ENCODE peak calls at places on chromosomes 4 and X, in ten cellular contexts. One of them, this sample, is unnamed.

GRCh38 chr4:73752424-73752823 is 12.1 kb downstream of the CXCL8 start:
- DNase-seq in AML-193: no peak
- DNase-seq in T follicular helper cell: no peak
- DNase-seq in AG08395: no peak
- DNase-seq in AG09309: no peak
- DNase-seq in stimulated activated naive CD8-positive, alpha-beta T cell treated with anti-CD3 and anti-CD28 coated beads, Interleukin-15, Interleukin-2, amounts not matched to agents 100 U/mL and 50 U/mL, for 24 hours: no peak
- DNase-seq in A549: no peak
- DNase-seq in naive thymus-derived CD8-positive, alpha-beta T cell: no peak
- DNase-seq in kidney tubule cell: no peak
- DNase-seq in iris pigment epithelial cell: no peak
- DNase-seq in this sample: no peak

GRCh38 chr4:86233681-86234080 is 126.2 kb downstream of the MAPK10 start:
- DNase-seq in stimulated activated naive CD8-positive, alpha-beta T cell treated with anti-CD3 and anti-CD28 coated beads, Interleukin-15, Interleukin-2, amounts not matched to agents 100 U/mL and 50 U/mL, for 24 hours: no peak
- DNase-seq in AML-193: no peak
- DNase-seq in AG08395: peak
- DNase-seq in AG09309: no peak
- DNase-seq in kidney tubule cell: peak
- DNase-seq in A549: no peak
- DNase-seq in T follicular helper cell: no peak
- DNase-seq in iris pigment epithelial cell: peak
- DNase-seq in naive thymus-derived CD8-positive, alpha-beta T cell: no peak
- DNase-seq in this sample: peak

GRCh38 chr4:156169011-156169410 is 215.3 kb upstream of the CTSO start:
- DNase-seq in stimulated activated naive CD8-positive, alpha-beta T cell treated with anti-CD3 and anti-CD28 coated beads, Interleukin-15, Interleukin-2, amounts not matched to agents 100 U/mL and 50 U/mL, for 24 hours: no peak
- DNase-seq in T follicular helper cell: no peak
- DNase-seq in naive thymus-derived CD8-positive, alpha-beta T cell: no peak
- DNase-seq in AML-193: peak
- DNase-seq in AG09309: peak
- DNase-seq in iris pigment epithelial cell: peak
- DNase-seq in kidney tubule cell: peak
- DNase-seq in A549: no peak
- DNase-seq in AG08395: peak
- DNase-seq in this sample: peak

GRCh38 chr4:38050560-38051350 is 90.6 kb downstream of the PTTG2 start:
- DNase-seq in iris pigment epithelial cell: peak
- DNase-seq in AG09309: no peak
- DNase-seq in AML-193: no peak
- DNase-seq in T follicular helper cell: no peak
- DNase-seq in A549: no peak
- DNase-seq in naive thymus-derived CD8-positive, alpha-beta T cell: no peak
- DNase-seq in kidney tubule cell: peak
- DNase-seq in stimulated activated naive CD8-positive, alpha-beta T cell treated with anti-CD3 and anti-CD28 coated beads, Interleukin-15, Interleukin-2, amounts not matched to agents 100 U/mL and 50 U/mL, for 24 hours: no peak
- DNase-seq in AG08395: no peak
- DNase-seq in this sample: no peak

GRCh38 chrX:132292753-132293152 is 73.5 kb upstream of the RAP2C start:
- DNase-seq in A549: peak
- DNase-seq in AG08395: peak
- DNase-seq in naive thymus-derived CD8-positive, alpha-beta T cell: peak
- DNase-seq in iris pigment epithelial cell: peak
- DNase-seq in stimulated activated naive CD8-positive, alpha-beta T cell treated with anti-CD3 and anti-CD28 coated beads, Interleukin-15, Interleukin-2, amounts not matched to agents 100 U/mL and 50 U/mL, for 24 hours: peak
- DNase-seq in T follicular helper cell: no peak
- DNase-seq in AG09309: peak
- DNase-seq in AML-193: no peak
- DNase-seq in kidney tubule cell: peak
- DNase-seq in this sample: no peak

GRCh38 chr4:128571747-128572146 is 237.8 kb upstream of the JADE1 start:
- DNase-seq in AG08395: peak
- DNase-seq in stimulated activated naive CD8-positive, alpha-beta T cell treated with anti-CD3 and anti-CD28 coated beads, Interleukin-15, Interleukin-2, amounts not matched to agents 100 U/mL and 50 U/mL, for 24 hours: no peak
- DNase-seq in kidney tubule cell: peak
- DNase-seq in iris pigment epithelial cell: peak
- DNase-seq in AML-193: peak
- DNase-seq in T follicular helper cell: no peak
- DNase-seq in naive thymus-derived CD8-positive, alpha-beta T cell: no peak
- DNase-seq in A549: peak
- DNase-seq in AG09309: peak
- DNase-seq in this sample: peak

GRCh38 chrX:153818571-153819397 is 11.6 kb downstream of the PDZD4 start:
- DNase-seq in naive thymus-derived CD8-positive, alpha-beta T cell: peak
- DNase-seq in A549: peak
- DNase-seq in AG09309: no peak
- DNase-seq in AG08395: peak
- DNase-seq in AML-193: no peak
- DNase-seq in T follicular helper cell: peak
- DNase-seq in kidney tubule cell: peak
- DNase-seq in stimulated activated naive CD8-positive, alpha-beta T cell treated with anti-CD3 and anti-CD28 coated beads, Interleukin-15, Interleukin-2, amounts not matched to agents 100 U/mL and 50 U/mL, for 24 hours: peak
- DNase-seq in iris pigment epithelial cell: no peak
- DNase-seq in this sample: peak

GRCh38 chr4:123976285-123976684 is 579.7 kb downstream of the SPRY1 start:
- DNase-seq in AML-193: no peak
- DNase-seq in iris pigment epithelial cell: no peak
- DNase-seq in stimulated activated naive CD8-positive, alpha-beta T cell treated with anti-CD3 and anti-CD28 coated beads, Interleukin-15, Interleukin-2, amounts not matched to agents 100 U/mL and 50 U/mL, for 24 hours: no peak
- DNase-seq in A549: no peak
- DNase-seq in kidney tubule cell: no peak
- DNase-seq in naive thymus-derived CD8-positive, alpha-beta T cell: no peak
- DNase-seq in AG08395: no peak
- DNase-seq in AG09309: no peak
- DNase-seq in T follicular helper cell: no peak
- DNase-seq in this sample: no peak

GRCh38 chrX:154785711-154786110 is 19.6 kb downstream of the MPP1 start:
- DNase-seq in A549: no peak
- DNase-seq in naive thymus-derived CD8-positive, alpha-beta T cell: no peak
- DNase-seq in T follicular helper cell: no peak
- DNase-seq in AG09309: no peak
- DNase-seq in stimulated activated naive CD8-positive, alpha-beta T cell treated with anti-CD3 and anti-CD28 coated beads, Interleukin-15, Interleukin-2, amounts not matched to agents 100 U/mL and 50 U/mL, for 24 hours: no peak
- DNase-seq in AML-193: no peak
- DNase-seq in iris pigment epithelial cell: no peak
- DNase-seq in AG08395: no peak
- DNase-seq in kidney tubule cell: no peak
- DNase-seq in this sample: no peak

GRCh38 chrX:101595739-101596419 is 21.9 kb downstream of the ARMCX6 start:
- DNase-seq in AG09309: peak
- DNase-seq in T follicular helper cell: peak
- DNase-seq in AML-193: peak
- DNase-seq in kidney tubule cell: peak
- DNase-seq in AG08395: peak
- DNase-seq in stimulated activated naive CD8-positive, alpha-beta T cell treated with anti-CD3 and anti-CD28 coated beads, Interleukin-15, Interleukin-2, amounts not matched to agents 100 U/mL and 50 U/mL, for 24 hours: peak
- DNase-seq in A549: peak
- DNase-seq in naive thymus-derived CD8-positive, alpha-beta T cell: peak
- DNase-seq in iris pigment epithelial cell: peak
- DNase-seq in this sample: peak

GRCh38 chr4:101938836-101939235 is 148.3 kb downstream of the BANK1 start:
- DNase-seq in stimulated activated naive CD8-positive, alpha-beta T cell treated with anti-CD3 and anti-CD28 coated beads, Interleukin-15, Interleukin-2, amounts not matched to agents 100 U/mL and 50 U/mL, for 24 hours: no peak
- DNase-seq in T follicular helper cell: no peak
- DNase-seq in AML-193: no peak
- DNase-seq in A549: no peak
- DNase-seq in AG09309: no peak
- DNase-seq in AG08395: no peak
- DNase-seq in iris pigment epithelial cell: no peak
- DNase-seq in naive thymus-derived CD8-positive, alpha-beta T cell: no peak
- DNase-seq in kidney tubule cell: no peak
- DNase-seq in this sample: no peak

GRCh38 chr4:8035371-8035780 is 95.7 kb upstream of the AFAP1 start:
- DNase-seq in T follicular helper cell: no peak
- DNase-seq in A549: no peak
- DNase-seq in stimulated activated naive CD8-positive, alpha-beta T cell treated with anti-CD3 and anti-CD28 coated beads, Interleukin-15, Interleukin-2, amounts not matched to agents 100 U/mL and 50 U/mL, for 24 hours: peak
- DNase-seq in AG09309: peak
- DNase-seq in iris pigment epithelial cell: peak
- DNase-seq in naive thymus-derived CD8-positive, alpha-beta T cell: no peak
- DNase-seq in AG08395: peak
- DNase-seq in kidney tubule cell: no peak
- DNase-seq in AML-193: no peak
- DNase-seq in this sample: no peak

GRCh38 chrX:108399427-108400165 is 38.6 kb downstream of the COL4A6 start:
- DNase-seq in kidney tubule cell: peak
- DNase-seq in iris pigment epithelial cell: peak
- DNase-seq in AG08395: no peak
- DNase-seq in stimulated activated naive CD8-positive, alpha-beta T cell treated with anti-CD3 and anti-CD28 coated beads, Interleukin-15, Interleukin-2, amounts not matched to agents 100 U/mL and 50 U/mL, for 24 hours: no peak
- DNase-seq in AG09309: peak
- DNase-seq in T follicular helper cell: no peak
- DNase-seq in AML-193: no peak
- DNase-seq in A549: no peak
- DNase-seq in naive thymus-derived CD8-positive, alpha-beta T cell: no peak
- DNase-seq in this sample: no peak

GRCh38 chr4:37561803-37562207 is 124.4 kb downstream of the RELL1 start:
- DNase-seq in AG09309: no peak
- DNase-seq in A549: no peak
- DNase-seq in naive thymus-derived CD8-positive, alpha-beta T cell: no peak
- DNase-seq in T follicular helper cell: no peak
- DNase-seq in AML-193: no peak
- DNase-seq in AG08395: no peak
- DNase-seq in iris pigment epithelial cell: peak
- DNase-seq in kidney tubule cell: peak
- DNase-seq in stimulated activated naive CD8-positive, alpha-beta T cell treated with anti-CD3 and anti-CD28 coated beads, Interleukin-15, Interleukin-2, amounts not matched to agents 100 U/mL and 50 U/mL, for 24 hours: no peak
- DNase-seq in this sample: no peak

GRCh38 chr4:56976283-56976877 is 1.0 kb downstream of the NOA1 start:
- DNase-seq in T follicular helper cell: no peak
- DNase-seq in naive thymus-derived CD8-positive, alpha-beta T cell: no peak
- DNase-seq in A549: no peak
- DNase-seq in stimulated activated naive CD8-positive, alpha-beta T cell treated with anti-CD3 and anti-CD28 coated beads, Interleukin-15, Interleukin-2, amounts not matched to agents 100 U/mL and 50 U/mL, for 24 hours: peak
- DNase-seq in kidney tubule cell: peak
- DNase-seq in iris pigment epithelial cell: peak
- DNase-seq in AG08395: no peak
- DNase-seq in AG09309: no peak
- DNase-seq in AML-193: no peak
- DNase-seq in this sample: no peak

GRCh38 chrX:650801-651200 is 20.2 kb downstream of the SHOX start:
- DNase-seq in AG09309: no peak
- DNase-seq in naive thymus-derived CD8-positive, alpha-beta T cell: no peak
- DNase-seq in T follicular helper cell: no peak
- DNase-seq in AG08395: no peak
- DNase-seq in stimulated activated naive CD8-positive, alpha-beta T cell treated with anti-CD3 and anti-CD28 coated beads, Interleukin-15, Interleukin-2, amounts not matched to agents 100 U/mL and 50 U/mL, for 24 hours: no peak
- DNase-seq in iris pigment epithelial cell: no peak
- DNase-seq in AML-193: no peak
- DNase-seq in A549: no peak
- DNase-seq in kidney tubule cell: no peak
- DNase-seq in this sample: no peak